ENCODE peak calls at places on chromosomes 13 and 19, in seven cellular contexts. H is IMR-90, F is aorta, I is mammary epithelial cell, T is fibroblast of lung, M is OCI-LY7, W is mesendoderm. U is an unnamed sample.

GRCh38 chr19:13425151-13425550 is 81.1 kb downstream of the CACNA1A start:
- DNase-seq in H (no peak), F (no peak), I (peak; percentile 17), T (no peak), M (no peak), W (no peak), U (no peak)

GRCh38 chr19:10602330-10603083 is 15.4 kb upstream of the AP1M2 start:
- DNase-seq in H (peak; percentile 48), F (peak; percentile 94), I (peak; percentile 52), T (peak; percentile 58), M (peak; percentile 90), W (peak; percentile 86), U (no peak)

GRCh38 chr13:112775791-112776279 is 86.0 kb downstream of the ATP11A start:
- DNase-seq in H (no peak), F (peak; percentile 60), I (no peak), T (no peak), M (no peak), W (peak; percentile 76), U (no peak)

GRCh38 chr13:66665991-66666390 is 564.1 kb downstream of the PCDH9 start:
- DNase-seq in H (peak; percentile 88), F (no peak), I (peak; percentile 79), T (peak; percentile 77), M (no peak), W (peak; percentile 74), U (peak; percentile 92)

GRCh38 chr19:41232686-41233085 is 13.7 kb downstream of the AXL start:
- DNase-seq in H (no peak), F (no peak), I (no peak), T (no peak), M (no peak), W (no peak), U (no peak)

GRCh38 chr19:52270266-52270885 is 989 bp downstream of the ZNF766 start:
- DNase-seq in H (peak; percentile 17), F (no peak), I (peak; percentile 6), T (no peak), M (no peak), W (peak; percentile 16), U (no peak)

GRCh38 chr13:101575591-101575990 is 123.1 kb downstream of the ITGBL1 start:
- DNase-seq in H (no peak), F (no peak), I (peak; percentile 12), T (no peak), M (no peak), W (no peak), U (no peak)

GRCh38 chr19:28606269-28607032 is 606.5 kb downstream of the UQCRFS1 start:
- DNase-seq in H (no peak), F (no peak), I (no peak), T (no peak), M (no peak), W (no peak), U (no peak)

GRCh38 chr13:26168276-26168814 is 53.8 kb downstream of the RNF6 start:
- DNase-seq in H (peak; percentile 48), F (no peak), I (no peak), T (peak; percentile 38), M (no peak), W (no peak), U (no peak)

GRCh38 chr19:31553844-31554215 is 204.6 kb upstream of the TSHZ3 start:
- DNase-seq in H (no peak), F (no peak), I (no peak), T (peak; percentile 30), M (no peak), W (no peak), U (no peak)

GRCh38 chr19:47068246-47068645 is 19.8 kb upstream of the TMEM160 start:
- DNase-seq in H (no peak), F (no peak), I (no peak), T (no peak), M (no peak), W (no peak), U (no peak)

GRCh38 chr19:46901701-46902401 is 41.1 kb downstream of the ARHGAP35 start:
- DNase-seq in H (peak; percentile 37), F (no peak), I (peak; percentile 34), T (no peak), M (no peak), W (no peak), U (peak; percentile 61)

DNA sequence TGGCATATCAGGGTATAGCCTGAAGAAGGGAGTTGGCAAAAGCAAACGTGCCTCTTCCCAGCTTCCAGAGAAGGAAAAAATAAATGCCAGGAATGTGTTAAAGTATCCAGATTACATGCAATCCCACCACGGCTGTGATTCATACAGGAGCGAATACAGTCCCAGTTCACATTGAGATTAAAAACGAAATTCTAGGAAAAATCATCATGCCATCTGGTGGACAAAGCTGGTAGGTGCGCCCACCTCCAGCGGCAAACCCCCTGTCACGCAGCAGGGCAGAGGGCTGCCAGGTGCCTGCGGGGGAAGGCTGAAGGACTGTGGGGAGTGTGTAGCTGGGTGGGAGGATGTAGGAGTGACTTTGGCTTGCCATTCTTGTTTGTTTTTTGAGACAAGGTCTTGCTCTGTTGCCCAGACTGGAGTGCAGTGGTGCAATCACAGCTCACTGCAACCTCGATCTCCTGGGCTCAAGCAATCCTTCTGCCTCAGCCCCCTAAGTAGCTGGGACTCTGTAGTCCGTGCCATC is 6.4 kb upstream of the DMWD start:
- DNase-seq in H (peak; percentile 83), F (peak; percentile 80), I (peak; percentile 41), T (peak; percentile 79), M (peak; percentile 70), W (peak; percentile 54), U (peak; percentile 69)
- H3K27ac ChIP-seq in H (peak overlapping the region; percentile 44), F (no peak overlapping the region), I (no peak overlapping the region), T (no peak overlapping the region), M (no peak overlapping the region), W (no peak overlapping the region), U (no peak overlapping the region)

GRCh38 chr19:49929611-49930482 is 543 bp upstream of the NUP62 start:
- DNase-seq in H (peak; percentile 97), F (peak; percentile 96), I (peak; percentile 88), T (peak; percentile 98), M (peak; percentile 99), W (peak; percentile 98), U (peak; percentile 91)
- H3K4me1 ChIP-seq in H (peaks cover 4% of the 10 kb centered on the region), F (no peaks in the 10 kb centered on the region), I (peaks cover 8% of the 10 kb centered on the region), T (peaks cover 9% of the 10 kb centered on the region), M (peaks cover 49% of the 10 kb centered on the region), W (peaks cover 7% of the 10 kb centered on the region), U (peaks cover 6% of the 10 kb centered on the region)

GRCh38 chr19:49155005-49155826 is at the start of gene HRC:
- DNase-seq in H (no peak), F (no peak), I (no peak), T (no peak), M (no peak), W (no peak), U (no peak)
- H3K27ac ChIP-seq in H (no peak within 1 kb of the TSS), F (no peak within 1 kb of the TSS), I (no peak within 1 kb of the TSS), T (no peak within 1 kb of the TSS), M (no peak within 1 kb of the TSS), W (no peak within 1 kb of the TSS), U (no peak within 1 kb of the TSS)

GRCh38 chr13:46640843-46641242 is 87.9 kb downstream of the LRCH1 start:
- DNase-seq in H (peak; percentile 58), F (no peak), I (peak; percentile 78), T (peak; percentile 28), M (no peak), W (no peak), U (no peak)

GRCh38 chr13:46642254-46642653 is 89.3 kb downstream of the LRCH1 start:
- DNase-seq in H (no peak), F (no peak), I (no peak), T (no peak), M (no peak), W (no peak), U (no peak)

GRCh38 chr13:46641274-46642081 is 88.5 kb downstream of the LRCH1 start:
- DNase-seq in H (no peak), F (no peak), I (no peak), T (no peak), M (no peak), W (no peak), U (no peak)

GRCh38 chr13:46639033-46639981 is 86.3 kb downstream of the LRCH1 start:
- DNase-seq in H (no peak), F (no peak), I (no peak), T (no peak), M (no peak), W (no peak), U (peak; percentile 43)

GRCh38 chr13:46643165-46643777 is 90.3 kb downstream of the LRCH1 start:
- DNase-seq in H (no peak), F (no peak), I (no peak), T (no peak), M (no peak), W (no peak), U (no peak)
- H3K4me1 ChIP-seq in H (peaks cover 20% of the 10 kb centered on the region), F (peaks cover 11% of the 10 kb centered on the region), I (peaks cover 28% of the 10 kb centered on the region), T (peaks cover 19% of the 10 kb centered on the region), M (peaks cover 40% of the 10 kb centered on the region), W (peaks cover 2% of the 10 kb centered on the region), U (peaks cover 21% of the 10 kb centered on the region)

DNA sequence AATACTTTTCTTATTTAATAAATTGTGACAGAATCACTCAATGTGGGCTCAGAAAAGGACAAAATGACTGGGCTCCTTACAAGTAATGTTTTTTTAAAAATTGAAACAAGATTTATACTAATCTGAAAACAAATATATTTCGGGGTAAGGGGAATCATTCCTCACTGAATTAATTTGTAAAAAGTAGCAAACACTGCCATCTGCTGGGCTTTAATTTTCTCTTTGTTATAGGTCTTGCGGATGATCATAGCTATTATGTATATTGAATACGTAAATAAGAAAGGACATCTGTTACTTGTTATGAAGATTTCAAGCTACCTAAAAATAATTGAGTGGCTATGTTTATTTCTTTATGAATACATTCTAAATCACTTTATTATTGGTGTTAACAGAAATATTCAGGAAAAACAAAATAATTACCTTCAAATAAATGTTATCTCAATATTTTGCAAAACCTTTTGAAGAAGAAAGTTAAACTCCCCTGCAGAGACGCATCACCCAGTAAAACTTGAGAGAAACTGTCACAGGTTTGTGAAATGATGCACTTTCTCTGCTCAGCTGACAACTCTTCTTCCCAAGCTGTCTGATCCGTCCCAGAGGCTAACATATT is 17.8 kb upstream of the ENOX1 start:
- DNase-seq in H (peak; percentile 78), F (no peak), I (peak; percentile 64), T (peak; percentile 86), M (peak; percentile 61), W (peak; percentile 53), U (peak; percentile 44)
- H3K27ac ChIP-seq in H (peak overlapping the region; percentile 50), F (no peak overlapping the region), I (peak overlapping the region; percentile 98), T (peak overlapping the region; percentile 48), M (no peak overlapping the region), W (no peak overlapping the region), U (peak overlapping the region; percentile 68)